ENCODE peak calls at places on chromosomes 1 and 21, in five cellular contexts. D is gastrocnemius medialis, L is suprapubic skin, Z is heart left ventricle, H is transverse colon. Q is an unnamed sample.

GRCh38 chr1:169472759-169473158 is 13.0 kb downstream of the SLC19A2 start:
- DNase-seq in Z (no peak), L (no peak), D (no peak), H (no peak), Q (no peak)

GRCh38 chr1:241762713-241763339 is 85.2 kb upstream of the EXO1 start:
- DNase-seq in H (no peak), Z (no peak), L (no peak), D (no peak), Q (no peak)

GRCh38 chr1:26862781-26863676 is at the start of gene SFN:
- DNase-seq in Z (no peak), H (peak; percentile 91), L (peak; percentile 80), D (no peak), Q (peak; percentile 92)

GRCh38 chr1:223056802-223057201 is 86.2 kb downstream of the TLR5 start:
- DNase-seq in Z (no peak), D (no peak), L (no peak), H (no peak), Q (no peak)

GRCh38 chr1:167899253-167899681 is 14.7 kb downstream of the ADCY10 start:
- DNase-seq in Z (peak; percentile 40), L (peak; percentile 68), D (peak; percentile 36), H (no peak), Q (peak; percentile 86)

GRCh38 chr1:40032240-40032891 is 8.2 kb upstream of the CAP1 start:
- DNase-seq in L (no peak), Z (peak; percentile 46), D (peak; percentile 43), H (peak; percentile 72), Q (no peak)

GRCh38 chr1:34918609-34919561 is 10.6 kb downstream of the DLGAP3 start:
- DNase-seq in L (no peak), D (no peak), H (no peak), Z (peak; percentile 44), Q (no peak)

GRCh38 chr1:48061162-48062136 is 64.3 kb upstream of the TRABD2B start:
- DNase-seq in D (peak; percentile 62), Z (peak; percentile 38), L (no peak), H (peak; percentile 43), Q (no peak)

GRCh38 chr1:234743866-234744581 is 134.0 kb upstream of the IRF2BP2 start:
- DNase-seq in L (no peak), Z (no peak), H (no peak), D (no peak), Q (no peak)

GRCh38 chr1:89615676-89616598 is 17.0 kb upstream of the LRRC8C start:
- DNase-seq in L (no peak), H (peak; percentile 30), Z (no peak), D (no peak), Q (no peak)

GRCh38 chr1:19861034-19861433 is 21.2 kb upstream of the OTUD3 start:
- DNase-seq in L (no peak), H (peak; percentile 53), D (no peak), Z (no peak), Q (no peak)

GRCh38 chr1:248730507-248731335 is 24.8 kb downstream of the LYPD8 start:
- DNase-seq in H (no peak), L (no peak), Z (no peak), D (no peak), Q (no peak)

GRCh38 chr1:42949312-42950145 is 9.1 kb downstream of the SLC2A1 start:
- DNase-seq in H (no peak), L (no peak), D (no peak), Z (no peak), Q (no peak)

GRCh38 chr1:27624467-27625233 is 10.3 kb downstream of the FGR start:
- DNase-seq in H (no peak), Z (no peak), D (no peak), L (no peak), Q (no peak)

GRCh38 chr1:7408771-7409150 is 362.3 kb upstream of the VAMP3 start:
- DNase-seq in D (no peak), H (no peak), L (no peak), Z (no peak), Q (peak; percentile 12)

GRCh38 chr1:205772607-205773032 is 2.7 kb downstream of the RAB29 start:
- DNase-seq in H (no peak), D (no peak), L (no peak), Z (no peak), Q (no peak)

GRCh38 chr1:23791434-23792047 is 596 bp downstream of the LYPLA2 start:
- DNase-seq in H (peak; percentile 50), D (no peak), L (no peak), Z (no peak), Q (no peak)

GRCh38 chr21:37804001-37804400 is 112.3 kb downstream of the KCNJ6 start:
- DNase-seq in D (no peak), H (no peak), L (no peak), Z (no peak), Q (no peak)

GRCh38 chr21:45516671-45517151 is 25.5 kb downstream of the SLC19A1 start:
- DNase-seq in H (no peak), L (peak; percentile 15), Z (peak; percentile 15), D (no peak), Q (no peak)

GRCh38 chr1:40769815-40770214 is 13.8 kb upstream of the KCNQ4 start:
- DNase-seq in D (peak; percentile 58), L (no peak), Z (no peak), H (no peak), Q (no peak)

DNA sequence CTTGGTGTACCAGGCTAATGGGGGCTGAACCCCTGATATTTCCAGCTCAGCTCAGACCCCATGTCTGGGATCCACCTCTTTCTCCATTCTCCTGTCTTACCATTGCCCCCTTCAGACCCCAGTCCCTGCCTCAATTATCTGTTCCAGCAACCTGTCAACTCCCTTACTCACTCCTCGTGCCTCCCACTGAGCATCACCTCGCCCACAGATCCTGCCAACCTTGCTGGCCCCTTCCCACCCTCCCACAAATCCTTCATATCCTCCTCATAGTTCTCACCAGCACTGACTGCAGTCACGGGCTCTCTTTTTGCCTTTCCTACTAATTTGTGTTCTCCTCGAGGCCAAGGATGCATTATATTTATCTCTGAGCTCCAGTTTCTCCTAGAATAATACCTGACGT is 62.9 kb downstream of the TMEM53 start:
- DNase-seq in H (no peak), Z (no peak), L (no peak), D (no peak), Q (no peak)
- TF ChIP-seq POLR2A in H (no peak), Z (no peak), L (no peak), D (no peak), Q (no peak)

GRCh38 chr1:201376464-201377374 is 761 bp downstream of the TNNT2 start:
- DNase-seq in Z (peak; percentile 41), H (peak; percentile 47), D (no peak), L (no peak), Q (no peak)
- TF ChIP-seq CTCF in Z (peak; percentile 51), H (peak; percentile 13), D (peak; percentile 18), L (peak; percentile 50), Q (no peak)

DNA sequence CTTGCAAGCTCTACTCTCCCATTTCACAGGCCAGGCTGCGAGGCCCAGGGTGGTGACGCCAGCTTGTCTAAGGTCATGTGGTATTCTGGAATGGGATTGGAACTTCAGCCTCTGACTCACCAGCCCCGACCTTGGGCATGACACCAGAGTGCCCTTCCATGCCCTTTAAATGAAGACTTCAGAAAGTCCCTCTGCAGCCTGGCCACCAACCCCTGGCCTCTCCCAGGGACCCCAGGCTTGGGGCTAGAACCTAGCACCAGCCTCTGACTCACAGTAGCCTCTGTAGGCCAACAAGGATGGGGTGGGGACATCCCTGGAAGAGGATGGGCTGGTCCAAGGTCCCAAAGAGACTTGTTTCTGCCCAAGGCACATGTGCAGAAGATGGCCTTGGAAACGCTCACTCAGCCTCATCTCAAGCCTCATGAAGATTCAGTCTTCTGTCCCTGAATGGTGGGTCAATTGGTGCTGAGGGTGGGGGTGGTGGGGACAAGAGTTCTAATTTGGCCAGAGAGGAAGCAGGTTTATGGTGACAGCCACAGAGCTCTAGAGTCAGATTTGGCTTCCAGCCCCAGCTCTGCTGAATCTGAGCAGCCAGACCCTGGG is 36.1 kb upstream of the RUNX3 start:
- DNase-seq in Z (no peak), D (no peak), L (no peak), H (no peak), Q (no peak)
- H3K4me3 ChIP-seq in Z (no peak overlapping the region), D (no peak overlapping the region), L (no peak overlapping the region), H (no peak overlapping the region), Q (no peak overlapping the region)

GRCh38 chr1:116131170-116131569 is 20.0 kb downstream of the MAB21L3 start:
- DNase-seq in L (no peak), D (no peak), H (no peak), Z (no peak), Q (no peak)

GRCh38 chr1:116131866-116132605 is 20.8 kb downstream of the MAB21L3 start:
- DNase-seq in D (no peak), Z (no peak), H (no peak), L (no peak), Q (no peak)

GRCh38 chr1:116129537-116129936 is 18.3 kb downstream of the MAB21L3 start:
- DNase-seq in D (no peak), Z (no peak), H (no peak), L (no peak), Q (no peak)

GRCh38 chr1:116128669-116129068 is 17.5 kb downstream of the MAB21L3 start:
- DNase-seq in L (no peak), D (no peak), Z (no peak), H (no peak), Q (no peak)

GRCh38 chr1:116130376-116130775 is 19.2 kb downstream of the MAB21L3 start:
- DNase-seq in L (no peak), Z (no peak), H (no peak), D (no peak), Q (no peak)
- TF ChIP-seq POLR2A in L (no peak), Z (no peak), H (no peak), D (no peak), Q (no peak)

GRCh38 chr21:33916200-33916567 is 580 bp upstream of the ATP5PO start:
- DNase-seq in L (no peak), D (no peak), Z (no peak), H (no peak), Q (no peak)

GRCh38 chr21:33917421-33917820 is 1.8 kb upstream of the ATP5PO start:
- DNase-seq in H (no peak), L (no peak), D (no peak), Z (no peak), Q (no peak)

GRCh38 chr21:33915368-33916199 is at the start of gene ATP5PO:
- DNase-seq in D (peak; percentile 98), Z (peak; percentile 99), L (peak; percentile 98), H (peak; percentile 98), Q (peak; percentile 100)

GRCh38 chr21:33909756-33910155 is 5.8 kb downstream of the ATP5PO start:
- DNase-seq in L (no peak), Z (no peak), D (no peak), H (no peak), Q (no peak)

GRCh38 chr21:33914188-33914587 is 1.4 kb downstream of the ATP5PO start:
- DNase-seq in D (no peak), Z (no peak), H (no peak), L (no peak), Q (no peak)
- TF ChIP-seq CTCF in D (no peak), Z (no peak), H (no peak), L (no peak), Q (no peak)